ENCODE peak calls at places on chromosomes 7 and 10, in nine cellular contexts. One of them, this sample, is unnamed.

GRCh38 chr7:98107313-98107691 is 640 bp downstream of the LMTK2 start:
- DNase-seq in hypothalamus: no peak
- DNase-seq in cardiac muscle cell: no peak
- DNase-seq in coronary artery: no peak
- DNase-seq in stimulated activated CD8-positive, alpha-beta memory T cell treated with anti-CD3 and anti-CD28 coated beads, Interleukin-2, amount 100 ng/mL, for 1 hour: no peak
- DNase-seq in GM12892: peak
- DNase-seq in T-helper 1 cell: no peak
- DNase-seq in upper lobe of right lung: no peak
- DNase-seq in lower leg skin: no peak
- DNase-seq in this sample: no peak

GRCh38 chr7:13990984-13991790 is 1.7 kb upstream of the ETV1 start:
- DNase-seq in GM12892: no peak
- DNase-seq in stimulated activated CD8-positive, alpha-beta memory T cell treated with anti-CD3 and anti-CD28 coated beads, Interleukin-2, amount 100 ng/mL, for 1 hour: peak
- DNase-seq in T-helper 1 cell: peak
- DNase-seq in lower leg skin: peak
- DNase-seq in cardiac muscle cell: peak
- DNase-seq in hypothalamus: peak
- DNase-seq in coronary artery: peak
- DNase-seq in upper lobe of right lung: peak
- DNase-seq in this sample: peak

GRCh38 chr10:122498521-122498920 is 37.2 kb downstream of the HTRA1 start:
- DNase-seq in T-helper 1 cell: no peak
- DNase-seq in upper lobe of right lung: peak
- DNase-seq in hypothalamus: no peak
- DNase-seq in coronary artery: no peak
- DNase-seq in stimulated activated CD8-positive, alpha-beta memory T cell treated with anti-CD3 and anti-CD28 coated beads, Interleukin-2, amount 100 ng/mL, for 1 hour: no peak
- DNase-seq in GM12892: no peak
- DNase-seq in lower leg skin: no peak
- DNase-seq in cardiac muscle cell: no peak
- DNase-seq in this sample: no peak

GRCh38 chr7:121576148-121576921 is 180.2 kb upstream of the FAM3C start:
- DNase-seq in GM12892: no peak
- DNase-seq in upper lobe of right lung: no peak
- DNase-seq in T-helper 1 cell: no peak
- DNase-seq in hypothalamus: no peak
- DNase-seq in cardiac muscle cell: no peak
- DNase-seq in coronary artery: no peak
- DNase-seq in lower leg skin: no peak
- DNase-seq in stimulated activated CD8-positive, alpha-beta memory T cell treated with anti-CD3 and anti-CD28 coated beads, Interleukin-2, amount 100 ng/mL, for 1 hour: no peak
- DNase-seq in this sample: no peak

GRCh38 chr7:124840435-124840834 is 74.8 kb upstream of the GPR37 start:
- DNase-seq in coronary artery: no peak
- DNase-seq in upper lobe of right lung: no peak
- DNase-seq in T-helper 1 cell: no peak
- DNase-seq in cardiac muscle cell: peak
- DNase-seq in lower leg skin: no peak
- DNase-seq in GM12892: no peak
- DNase-seq in hypothalamus: no peak
- DNase-seq in stimulated activated CD8-positive, alpha-beta memory T cell treated with anti-CD3 and anti-CD28 coated beads, Interleukin-2, amount 100 ng/mL, for 1 hour: no peak
- DNase-seq in this sample: peak

GRCh38 chr10:90557385-90557784 is 300.5 kb downstream of the HTR7 start:
- DNase-seq in hypothalamus: no peak
- DNase-seq in stimulated activated CD8-positive, alpha-beta memory T cell treated with anti-CD3 and anti-CD28 coated beads, Interleukin-2, amount 100 ng/mL, for 1 hour: no peak
- DNase-seq in coronary artery: no peak
- DNase-seq in GM12892: no peak
- DNase-seq in lower leg skin: no peak
- DNase-seq in upper lobe of right lung: no peak
- DNase-seq in T-helper 1 cell: no peak
- DNase-seq in cardiac muscle cell: no peak
- DNase-seq in this sample: no peak

GRCh38 chr10:119291223-119291900 is 84.0 kb downstream of the GRK5 start:
- DNase-seq in coronary artery: no peak
- DNase-seq in GM12892: no peak
- DNase-seq in upper lobe of right lung: no peak
- DNase-seq in hypothalamus: no peak
- DNase-seq in stimulated activated CD8-positive, alpha-beta memory T cell treated with anti-CD3 and anti-CD28 coated beads, Interleukin-2, amount 100 ng/mL, for 1 hour: no peak
- DNase-seq in lower leg skin: no peak
- DNase-seq in T-helper 1 cell: no peak
- DNase-seq in cardiac muscle cell: no peak
- DNase-seq in this sample: no peak

GRCh38 chr7:69664433-69664832 is 66.2 kb downstream of the AUTS2 start:
- DNase-seq in coronary artery: no peak
- DNase-seq in T-helper 1 cell: no peak
- DNase-seq in hypothalamus: no peak
- DNase-seq in cardiac muscle cell: no peak
- DNase-seq in stimulated activated CD8-positive, alpha-beta memory T cell treated with anti-CD3 and anti-CD28 coated beads, Interleukin-2, amount 100 ng/mL, for 1 hour: no peak
- DNase-seq in GM12892: no peak
- DNase-seq in upper lobe of right lung: no peak
- DNase-seq in lower leg skin: no peak
- DNase-seq in this sample: no peak

GRCh38 chr7:122383934-122384333 is 79.4 kb upstream of the FEZF1 start:
- DNase-seq in lower leg skin: no peak
- DNase-seq in cardiac muscle cell: no peak
- DNase-seq in hypothalamus: no peak
- DNase-seq in coronary artery: no peak
- DNase-seq in GM12892: no peak
- DNase-seq in T-helper 1 cell: no peak
- DNase-seq in upper lobe of right lung: no peak
- DNase-seq in stimulated activated CD8-positive, alpha-beta memory T cell treated with anti-CD3 and anti-CD28 coated beads, Interleukin-2, amount 100 ng/mL, for 1 hour: no peak
- DNase-seq in this sample: no peak

GRCh38 chr10:126153686-126154628 is 234.3 kb downstream of the ADAM12 start:
- DNase-seq in GM12892: no peak
- DNase-seq in T-helper 1 cell: no peak
- DNase-seq in hypothalamus: no peak
- DNase-seq in stimulated activated CD8-positive, alpha-beta memory T cell treated with anti-CD3 and anti-CD28 coated beads, Interleukin-2, amount 100 ng/mL, for 1 hour: no peak
- DNase-seq in coronary artery: no peak
- DNase-seq in cardiac muscle cell: peak
- DNase-seq in upper lobe of right lung: no peak
- DNase-seq in lower leg skin: no peak
- DNase-seq in this sample: no peak

GRCh38 chr7:17234398-17235021 is 63.9 kb upstream of the AHR start:
- DNase-seq in upper lobe of right lung: no peak
- DNase-seq in GM12892: peak
- DNase-seq in T-helper 1 cell: peak
- DNase-seq in lower leg skin: no peak
- DNase-seq in cardiac muscle cell: peak
- DNase-seq in hypothalamus: no peak
- DNase-seq in stimulated activated CD8-positive, alpha-beta memory T cell treated with anti-CD3 and anti-CD28 coated beads, Interleukin-2, amount 100 ng/mL, for 1 hour: peak
- DNase-seq in coronary artery: no peak
- DNase-seq in this sample: peak

GRCh38 chr7:151888079-151888673 is 11.3 kb upstream of the PRKAG2 start:
- DNase-seq in coronary artery: peak
- DNase-seq in lower leg skin: peak
- DNase-seq in T-helper 1 cell: no peak
- DNase-seq in stimulated activated CD8-positive, alpha-beta memory T cell treated with anti-CD3 and anti-CD28 coated beads, Interleukin-2, amount 100 ng/mL, for 1 hour: no peak
- DNase-seq in hypothalamus: no peak
- DNase-seq in GM12892: no peak
- DNase-seq in cardiac muscle cell: no peak
- DNase-seq in upper lobe of right lung: no peak
- DNase-seq in this sample: peak

GRCh38 chr10:121216721-121217181 is 365.6 kb downstream of the WDR11 start:
- DNase-seq in GM12892: no peak
- DNase-seq in T-helper 1 cell: no peak
- DNase-seq in coronary artery: no peak
- DNase-seq in upper lobe of right lung: no peak
- DNase-seq in cardiac muscle cell: no peak
- DNase-seq in hypothalamus: peak
- DNase-seq in lower leg skin: peak
- DNase-seq in stimulated activated CD8-positive, alpha-beta memory T cell treated with anti-CD3 and anti-CD28 coated beads, Interleukin-2, amount 100 ng/mL, for 1 hour: no peak
- DNase-seq in this sample: no peak

GRCh38 chr7:5997210-5997808 is 11.5 kb downstream of the PMS2 start:
- DNase-seq in hypothalamus: no peak
- DNase-seq in stimulated activated CD8-positive, alpha-beta memory T cell treated with anti-CD3 and anti-CD28 coated beads, Interleukin-2, amount 100 ng/mL, for 1 hour: peak
- DNase-seq in lower leg skin: no peak
- DNase-seq in GM12892: no peak
- DNase-seq in upper lobe of right lung: no peak
- DNase-seq in coronary artery: no peak
- DNase-seq in T-helper 1 cell: peak
- DNase-seq in cardiac muscle cell: peak
- DNase-seq in this sample: peak

GRCh38 chr10:46236537-46236887 is 50.3 kb upstream of the ANTXRL start:
- DNase-seq in upper lobe of right lung: no peak
- DNase-seq in cardiac muscle cell: no peak
- DNase-seq in hypothalamus: no peak
- DNase-seq in GM12892: no peak
- DNase-seq in stimulated activated CD8-positive, alpha-beta memory T cell treated with anti-CD3 and anti-CD28 coated beads, Interleukin-2, amount 100 ng/mL, for 1 hour: no peak
- DNase-seq in lower leg skin: no peak
- DNase-seq in coronary artery: peak
- DNase-seq in T-helper 1 cell: no peak
- DNase-seq in this sample: no peak

GRCh38 chr10:29807407-29807806 is 172.6 kb upstream of the SVIL start:
- DNase-seq in lower leg skin: no peak
- DNase-seq in stimulated activated CD8-positive, alpha-beta memory T cell treated with anti-CD3 and anti-CD28 coated beads, Interleukin-2, amount 100 ng/mL, for 1 hour: no peak
- DNase-seq in upper lobe of right lung: no peak
- DNase-seq in T-helper 1 cell: no peak
- DNase-seq in coronary artery: no peak
- DNase-seq in hypothalamus: no peak
- DNase-seq in cardiac muscle cell: peak
- DNase-seq in GM12892: no peak
- DNase-seq in this sample: no peak

GRCh38 chr10:133272964-133273420 is 3.7 kb downstream of the ADAM8 start:
- DNase-seq in coronary artery: no peak
- DNase-seq in hypothalamus: no peak
- DNase-seq in T-helper 1 cell: no peak
- DNase-seq in lower leg skin: no peak
- DNase-seq in GM12892: no peak
- DNase-seq in stimulated activated CD8-positive, alpha-beta memory T cell treated with anti-CD3 and anti-CD28 coated beads, Interleukin-2, amount 100 ng/mL, for 1 hour: no peak
- DNase-seq in upper lobe of right lung: no peak
- DNase-seq in cardiac muscle cell: no peak
- DNase-seq in this sample: no peak

GRCh38 chr10:17213646-17214349 is 12.3 kb upstream of the TRDMT1 start:
- DNase-seq in GM12892: no peak
- DNase-seq in lower leg skin: no peak
- DNase-seq in T-helper 1 cell: no peak
- DNase-seq in upper lobe of right lung: no peak
- DNase-seq in cardiac muscle cell: no peak
- DNase-seq in coronary artery: no peak
- DNase-seq in stimulated activated CD8-positive, alpha-beta memory T cell treated with anti-CD3 and anti-CD28 coated beads, Interleukin-2, amount 100 ng/mL, for 1 hour: no peak
- DNase-seq in hypothalamus: no peak
- DNase-seq in this sample: no peak

GRCh38 chr10:97708167-97708566 is 5.4 kb upstream of the MARVELD1 start:
- DNase-seq in T-helper 1 cell: no peak
- DNase-seq in upper lobe of right lung: no peak
- DNase-seq in hypothalamus: no peak
- DNase-seq in GM12892: no peak
- DNase-seq in lower leg skin: no peak
- DNase-seq in cardiac muscle cell: no peak
- DNase-seq in coronary artery: no peak
- DNase-seq in stimulated activated CD8-positive, alpha-beta memory T cell treated with anti-CD3 and anti-CD28 coated beads, Interleukin-2, amount 100 ng/mL, for 1 hour: no peak
- DNase-seq in this sample: no peak

GRCh38 chr7:141550694-141551079 is 523 bp upstream of the AGK start:
- DNase-seq in stimulated activated CD8-positive, alpha-beta memory T cell treated with anti-CD3 and anti-CD28 coated beads, Interleukin-2, amount 100 ng/mL, for 1 hour: no peak
- DNase-seq in cardiac muscle cell: no peak
- DNase-seq in T-helper 1 cell: no peak
- DNase-seq in hypothalamus: no peak
- DNase-seq in GM12892: peak
- DNase-seq in lower leg skin: no peak
- DNase-seq in upper lobe of right lung: no peak
- DNase-seq in coronary artery: no peak
- DNase-seq in this sample: no peak

GRCh38 chr10:69073731-69074130 is 14.2 kb upstream of the SRGN start:
- DNase-seq in hypothalamus: no peak
- DNase-seq in stimulated activated CD8-positive, alpha-beta memory T cell treated with anti-CD3 and anti-CD28 coated beads, Interleukin-2, amount 100 ng/mL, for 1 hour: no peak
- DNase-seq in GM12892: no peak
- DNase-seq in cardiac muscle cell: no peak
- DNase-seq in upper lobe of right lung: no peak
- DNase-seq in lower leg skin: no peak
- DNase-seq in coronary artery: no peak
- DNase-seq in T-helper 1 cell: no peak
- DNase-seq in this sample: no peak

GRCh38 chr7:117217636-117218035 is 105.2 kb downstream of the WNT2 start:
- DNase-seq in coronary artery: no peak
- DNase-seq in hypothalamus: no peak
- DNase-seq in upper lobe of right lung: no peak
- DNase-seq in stimulated activated CD8-positive, alpha-beta memory T cell treated with anti-CD3 and anti-CD28 coated beads, Interleukin-2, amount 100 ng/mL, for 1 hour: no peak
- DNase-seq in T-helper 1 cell: no peak
- DNase-seq in lower leg skin: no peak
- DNase-seq in GM12892: no peak
- DNase-seq in cardiac muscle cell: peak
- DNase-seq in this sample: no peak

GRCh38 chr7:159231017-159231416 is 86.3 kb upstream of the VIPR2 start:
- DNase-seq in T-helper 1 cell: no peak
- DNase-seq in GM12892: no peak
- DNase-seq in coronary artery: no peak
- DNase-seq in cardiac muscle cell: no peak
- DNase-seq in hypothalamus: no peak
- DNase-seq in upper lobe of right lung: no peak
- DNase-seq in stimulated activated CD8-positive, alpha-beta memory T cell treated with anti-CD3 and anti-CD28 coated beads, Interleukin-2, amount 100 ng/mL, for 1 hour: no peak
- DNase-seq in lower leg skin: no peak
- DNase-seq in this sample: no peak

GRCh38 chr10:3950676-3951275 is 165.8 kb upstream of the KLF6 start:
- DNase-seq in lower leg skin: peak
- DNase-seq in upper lobe of right lung: no peak
- DNase-seq in GM12892: no peak
- DNase-seq in stimulated activated CD8-positive, alpha-beta memory T cell treated with anti-CD3 and anti-CD28 coated beads, Interleukin-2, amount 100 ng/mL, for 1 hour: no peak
- DNase-seq in hypothalamus: no peak
- DNase-seq in coronary artery: no peak
- DNase-seq in cardiac muscle cell: no peak
- DNase-seq in T-helper 1 cell: no peak
- DNase-seq in this sample: no peak

GRCh38 chr10:26437637-26438461 is at the start of gene APBB1IP:
- DNase-seq in hypothalamus: no peak
- DNase-seq in stimulated activated CD8-positive, alpha-beta memory T cell treated with anti-CD3 and anti-CD28 coated beads, Interleukin-2, amount 100 ng/mL, for 1 hour: no peak
- DNase-seq in lower leg skin: peak
- DNase-seq in coronary artery: peak
- DNase-seq in upper lobe of right lung: peak
- DNase-seq in GM12892: no peak
- DNase-seq in cardiac muscle cell: peak
- DNase-seq in T-helper 1 cell: no peak
- DNase-seq in this sample: peak

GRCh38 chr10:63210611-63211196 is 77.6 kb downstream of the NRBF2 start:
- DNase-seq in T-helper 1 cell: no peak
- DNase-seq in coronary artery: no peak
- DNase-seq in lower leg skin: no peak
- DNase-seq in upper lobe of right lung: no peak
- DNase-seq in GM12892: no peak
- DNase-seq in hypothalamus: no peak
- DNase-seq in cardiac muscle cell: no peak
- DNase-seq in stimulated activated CD8-positive, alpha-beta memory T cell treated with anti-CD3 and anti-CD28 coated beads, Interleukin-2, amount 100 ng/mL, for 1 hour: no peak
- DNase-seq in this sample: peak

GRCh38 chr7:85041599-85042216 is 145.1 kb downstream of the SEMA3D start:
- DNase-seq in T-helper 1 cell: no peak
- DNase-seq in hypothalamus: no peak
- DNase-seq in stimulated activated CD8-positive, alpha-beta memory T cell treated with anti-CD3 and anti-CD28 coated beads, Interleukin-2, amount 100 ng/mL, for 1 hour: no peak
- DNase-seq in coronary artery: no peak
- DNase-seq in lower leg skin: peak
- DNase-seq in cardiac muscle cell: peak
- DNase-seq in GM12892: no peak
- DNase-seq in upper lobe of right lung: peak
- DNase-seq in this sample: peak

GRCh38 chr10:112958275-112958995 is 8.4 kb downstream of the TCF7L2 start:
- DNase-seq in hypothalamus: no peak
- DNase-seq in coronary artery: no peak
- DNase-seq in GM12892: no peak
- DNase-seq in upper lobe of right lung: no peak
- DNase-seq in stimulated activated CD8-positive, alpha-beta memory T cell treated with anti-CD3 and anti-CD28 coated beads, Interleukin-2, amount 100 ng/mL, for 1 hour: no peak
- DNase-seq in cardiac muscle cell: peak
- DNase-seq in lower leg skin: no peak
- DNase-seq in T-helper 1 cell: no peak
- DNase-seq in this sample: no peak

GRCh38 chr10:95556994-95557767 is 4.0 kb downstream of the SORBS1 start:
- DNase-seq in lower leg skin: no peak
- DNase-seq in hypothalamus: no peak
- DNase-seq in cardiac muscle cell: no peak
- DNase-seq in coronary artery: no peak
- DNase-seq in stimulated activated CD8-positive, alpha-beta memory T cell treated with anti-CD3 and anti-CD28 coated beads, Interleukin-2, amount 100 ng/mL, for 1 hour: no peak
- DNase-seq in GM12892: no peak
- DNase-seq in T-helper 1 cell: no peak
- DNase-seq in upper lobe of right lung: no peak
- DNase-seq in this sample: no peak

GRCh38 chr10:47094126-47094525 is 182.9 kb downstream of the PTPN20 start:
- DNase-seq in upper lobe of right lung: no peak
- DNase-seq in stimulated activated CD8-positive, alpha-beta memory T cell treated with anti-CD3 and anti-CD28 coated beads, Interleukin-2, amount 100 ng/mL, for 1 hour: no peak
- DNase-seq in GM12892: no peak
- DNase-seq in lower leg skin: peak
- DNase-seq in T-helper 1 cell: no peak
- DNase-seq in coronary artery: peak
- DNase-seq in cardiac muscle cell: no peak
- DNase-seq in hypothalamus: no peak
- DNase-seq in this sample: no peak

GRCh38 chr7:107564553-107565298 is 955 bp downstream of the DUS4L start:
- DNase-seq in GM12892: no peak
- DNase-seq in stimulated activated CD8-positive, alpha-beta memory T cell treated with anti-CD3 and anti-CD28 coated beads, Interleukin-2, amount 100 ng/mL, for 1 hour: no peak
- DNase-seq in cardiac muscle cell: peak
- DNase-seq in lower leg skin: no peak
- DNase-seq in hypothalamus: no peak
- DNase-seq in T-helper 1 cell: no peak
- DNase-seq in upper lobe of right lung: no peak
- DNase-seq in coronary artery: no peak
- DNase-seq in this sample: no peak